ENCODE peak calls at places on chromosomes 13 and 19, in six cellular contexts. N, U, Q, H, I and R are unnamed samples.
A peak's percentile ranks its signal among the peaks of the same experiment; 100 is the strongest.

GRCh38 chr19:6744381-6745288 is 5.2 kb downstream of the TRIP10 start:
- DNase-seq in N (no peak), U (peak; percentile 83), Q (no peak), H (peak; percentile 84), I (peak; percentile 96), R (peak; percentile 77)

GRCh38 chr13:76972430-76972829 is 19.5 kb upstream of the CLN5 start:
- DNase-seq in N (no peak), U (no peak), Q (peak; percentile 20), H (no peak), I (no peak), R (no peak)

GRCh38 chr19:11887618-11888531 is at the start of gene ZNF69:
- DNase-seq in N (peak; percentile 45), U (peak; percentile 84), Q (peak; percentile 21), H (peak; percentile 92), I (peak; percentile 86), R (peak; percentile 77)

GRCh38 chr19:50290011-50290410 is 39.2 kb downstream of the KCNC3 start:
- DNase-seq in N (no peak), U (no peak), Q (no peak), H (no peak), I (no peak), R (no peak)

GRCh38 chr19:44623626-44624025 is 10.3 kb downstream of the IGSF23 start:
- DNase-seq in N (no peak), U (no peak), Q (no peak), H (no peak), I (no peak), R (no peak)

GRCh38 chr13:52850396-52851152 is 2.1 kb upstream of the PCDH8 start:
- DNase-seq in N (no peak), U (peak; percentile 76), Q (peak; percentile 91), H (peak; percentile 54), I (peak; percentile 68), R (peak; percentile 78)

GRCh38 chr13:21010621-21011020 is 50.8 kb downstream of the LATS2 start:
- DNase-seq in N (no peak), U (peak; percentile 44), Q (no peak), H (no peak), I (no peak), R (no peak)

GRCh38 chr13:50396001-50396400 is 380.8 kb downstream of the KCNRG start:
- DNase-seq in N (no peak), U (no peak), Q (no peak), H (no peak), I (no peak), R (no peak)

GRCh38 chr19:21568816-21569496 is 63.6 kb downstream of the ZNF429 start:
- DNase-seq in N (peak; percentile 39), U (peak; percentile 71), Q (no peak), H (peak; percentile 85), I (peak; percentile 76), R (peak; percentile 93)

GRCh38 chr13:100547805-100548204 is 40.8 kb downstream of the GGACT start:
- DNase-seq in N (no peak), U (no peak), Q (no peak), H (no peak), I (peak; percentile 59), R (no peak)

GRCh38 chr19:33477781-33478180 is 43.8 kb downstream of the PEPD start:
- DNase-seq in N (no peak), U (no peak), Q (no peak), H (no peak), I (no peak), R (no peak)

GRCh38 chr13:36819811-36820140 is 754 bp downstream of the RFXAP start:
- DNase-seq in N (no peak), U (no peak), Q (no peak), H (no peak), I (peak; percentile 50), R (no peak)

GRCh38 chr19:982567-983170 is 1.5 kb upstream of the WDR18 start:
- DNase-seq in N (peak; percentile 74), U (peak; percentile 57), Q (peak; percentile 89), H (peak; percentile 55), I (peak; percentile 84), R (peak; percentile 62)

GRCh38 chr13:108227651-108228272 is 9.6 kb downstream of the ABHD13 start:
- DNase-seq in N (peak; percentile 46), U (no peak), Q (peak; percentile 17), H (peak; percentile 72), I (peak; percentile 68), R (peak; percentile 42)

GRCh38 chr19:47020992-47021496 is 1.4 kb downstream of the NPAS1 start:
- DNase-seq in N (no peak), U (no peak), Q (no peak), H (no peak), I (peak; percentile 23), R (no peak)

GRCh38 chr19:14149509-14149994 is 13.2 kb upstream of the ASF1B start:
- DNase-seq in N (peak; percentile 26), U (no peak), Q (no peak), H (peak; percentile 59), I (peak; percentile 65), R (peak; percentile 68)

GRCh38 chr13:97267418-97268059 is 45.4 kb downstream of the MBNL2 start:
- DNase-seq in N (no peak), U (no peak), Q (no peak), H (no peak), I (no peak), R (no peak)

GRCh38 chr13:46057251-46058015 is 4.9 kb upstream of the ZC3H13 start:
- DNase-seq in N (no peak), U (no peak), Q (no peak), H (no peak), I (peak; percentile 20), R (peak; percentile 54)

GRCh38 chr13:52984881-52985363 is 43.7 kb upstream of the OLFM4 start:
- DNase-seq in N (no peak), U (no peak), Q (no peak), H (no peak), I (no peak), R (no peak)

GRCh38 chr19:17419154-17419490 is 725 bp upstream of the MVB12A start:
- DNase-seq in N (no peak), U (no peak), Q (no peak), H (no peak), I (no peak), R (no peak)

GRCh38 chr13:59483441-59484116 is 680.1 kb downstream of the DIAPH3 start:
- DNase-seq in N (no peak), U (no peak), Q (no peak), H (no peak), I (peak; percentile 8), R (no peak)

GRCh38 chr13:20882206-20882605 is 20.3 kb downstream of the XPO4 start:
- DNase-seq in N (no peak), U (no peak), Q (no peak), H (no peak), I (peak; percentile 79), R (no peak)

GRCh38 chr19:17605117-17605516 is 49.7 kb downstream of the COLGALT1 start:
- DNase-seq in N (no peak), U (no peak), Q (no peak), H (no peak), I (no peak), R (no peak)

GRCh38 chr13:30266751-30267150 is 40.6 kb downstream of the KATNAL1 start:
- DNase-seq in N (no peak), U (no peak), Q (no peak), H (no peak), I (no peak), R (no peak)

GRCh38 chr19:5880604-5881078 is 10.3 kb upstream of the FUT5 start:
- DNase-seq in N (no peak), U (no peak), Q (peak; percentile 83), H (no peak), I (peak; percentile 51), R (no peak)